ENCODE peak calls at places on chromosomes 6 and 20, in seven cellular contexts. One of them, this sample, is unnamed.

GRCh38 chr6:52305948-52306767 is 21.6 kb upstream of the MCM3 start:
- DNase-seq in NCI-H345: no peak
- DNase-seq in HT1080: no peak
- DNase-seq in HT-29: no peak
- DNase-seq in PC-9: no peak
- DNase-seq in activated T-helper 2 cell treated with anti-CD3 and anti-CD28 coated beads, Interferon-gamma antibody, Interleukin-2, Interleukin-4, amounts not matched to agents 10 μg/mL and 5 μg/mL and 100 μg/mL, durations not matched to agents 14 hours and 24 hours and 36 hours: no peak
- DNase-seq in GM23338: no peak
- DNase-seq in this sample: no peak

GRCh38 chr6:25753079-25753478 is 1.5 kb upstream of the SLC17A4 start:
- DNase-seq in NCI-H345: no peak
- DNase-seq in HT1080: no peak
- DNase-seq in GM23338: no peak
- DNase-seq in PC-9: no peak
- DNase-seq in activated T-helper 2 cell treated with anti-CD3 and anti-CD28 coated beads, Interferon-gamma antibody, Interleukin-2, Interleukin-4, amounts not matched to agents 10 μg/mL and 5 μg/mL and 100 μg/mL, durations not matched to agents 14 hours and 24 hours and 36 hours: no peak
- DNase-seq in HT-29: no peak
- DNase-seq in this sample: no peak

GRCh38 chr6:12636336-12636735 is 80.2 kb upstream of the PHACTR1 start:
- DNase-seq in HT1080: no peak
- DNase-seq in GM23338: no peak
- DNase-seq in HT-29: no peak
- DNase-seq in PC-9: no peak
- DNase-seq in NCI-H345: no peak
- DNase-seq in activated T-helper 2 cell treated with anti-CD3 and anti-CD28 coated beads, Interferon-gamma antibody, Interleukin-2, Interleukin-4, amounts not matched to agents 10 μg/mL and 5 μg/mL and 100 μg/mL, durations not matched to agents 14 hours and 24 hours and 36 hours: no peak
- DNase-seq in this sample: no peak

GRCh38 chr6:13536796-13537526 is 37.4 kb upstream of the SIRT5 start:
- DNase-seq in HT-29: no peak
- DNase-seq in GM23338: no peak
- DNase-seq in activated T-helper 2 cell treated with anti-CD3 and anti-CD28 coated beads, Interferon-gamma antibody, Interleukin-2, Interleukin-4, amounts not matched to agents 10 μg/mL and 5 μg/mL and 100 μg/mL, durations not matched to agents 14 hours and 24 hours and 36 hours: no peak
- DNase-seq in HT1080: no peak
- DNase-seq in PC-9: no peak
- DNase-seq in NCI-H345: no peak
- DNase-seq in this sample: no peak

GRCh38 chr6:160739955-160740354 is 37.9 kb downstream of the PLG start:
- DNase-seq in activated T-helper 2 cell treated with anti-CD3 and anti-CD28 coated beads, Interferon-gamma antibody, Interleukin-2, Interleukin-4, amounts not matched to agents 10 μg/mL and 5 μg/mL and 100 μg/mL, durations not matched to agents 14 hours and 24 hours and 36 hours: no peak
- DNase-seq in PC-9: no peak
- DNase-seq in HT1080: no peak
- DNase-seq in GM23338: no peak
- DNase-seq in NCI-H345: no peak
- DNase-seq in HT-29: no peak
- DNase-seq in this sample: no peak

GRCh38 chr20:9995514-9996272 is 39.1 kb upstream of the ANKEF1 start:
- DNase-seq in HT-29: no peak
- DNase-seq in PC-9: no peak
- DNase-seq in NCI-H345: no peak
- DNase-seq in GM23338: no peak
- DNase-seq in HT1080: no peak
- DNase-seq in activated T-helper 2 cell treated with anti-CD3 and anti-CD28 coated beads, Interferon-gamma antibody, Interleukin-2, Interleukin-4, amounts not matched to agents 10 μg/mL and 5 μg/mL and 100 μg/mL, durations not matched to agents 14 hours and 24 hours and 36 hours: no peak
- DNase-seq in this sample: no peak

GRCh38 chr6:680204-680603 is 12.7 kb downstream of the EXOC2 start:
- DNase-seq in HT1080: no peak
- DNase-seq in PC-9: no peak
- DNase-seq in NCI-H345: no peak
- DNase-seq in activated T-helper 2 cell treated with anti-CD3 and anti-CD28 coated beads, Interferon-gamma antibody, Interleukin-2, Interleukin-4, amounts not matched to agents 10 μg/mL and 5 μg/mL and 100 μg/mL, durations not matched to agents 14 hours and 24 hours and 36 hours: no peak
- DNase-seq in GM23338: peak
- DNase-seq in HT-29: no peak
- DNase-seq in this sample: no peak

GRCh38 chr6:25717856-25718740 is 36.4 kb upstream of the SLC17A4 start:
- DNase-seq in PC-9: no peak
- DNase-seq in HT-29: peak
- DNase-seq in GM23338: peak
- DNase-seq in HT1080: no peak
- DNase-seq in NCI-H345: peak
- DNase-seq in activated T-helper 2 cell treated with anti-CD3 and anti-CD28 coated beads, Interferon-gamma antibody, Interleukin-2, Interleukin-4, amounts not matched to agents 10 μg/mL and 5 μg/mL and 100 μg/mL, durations not matched to agents 14 hours and 24 hours and 36 hours: no peak
- DNase-seq in this sample: peak

GRCh38 chr20:8914421-8914820 is 154.5 kb upstream of the PLCB4 start:
- DNase-seq in HT-29: no peak
- DNase-seq in GM23338: no peak
- DNase-seq in HT1080: no peak
- DNase-seq in activated T-helper 2 cell treated with anti-CD3 and anti-CD28 coated beads, Interferon-gamma antibody, Interleukin-2, Interleukin-4, amounts not matched to agents 10 μg/mL and 5 μg/mL and 100 μg/mL, durations not matched to agents 14 hours and 24 hours and 36 hours: no peak
- DNase-seq in NCI-H345: no peak
- DNase-seq in PC-9: no peak
- DNase-seq in this sample: no peak

GRCh38 chr20:45946149-45946970 is 11.9 kb downstream of the PCIF1 start:
- DNase-seq in GM23338: no peak
- DNase-seq in PC-9: peak
- DNase-seq in activated T-helper 2 cell treated with anti-CD3 and anti-CD28 coated beads, Interferon-gamma antibody, Interleukin-2, Interleukin-4, amounts not matched to agents 10 μg/mL and 5 μg/mL and 100 μg/mL, durations not matched to agents 14 hours and 24 hours and 36 hours: no peak
- DNase-seq in NCI-H345: no peak
- DNase-seq in HT-29: peak
- DNase-seq in HT1080: peak
- DNase-seq in this sample: no peak

GRCh38 chr6:149918151-149918905 is 4.6 kb downstream of the RAET1G start:
- DNase-seq in HT1080: no peak
- DNase-seq in activated T-helper 2 cell treated with anti-CD3 and anti-CD28 coated beads, Interferon-gamma antibody, Interleukin-2, Interleukin-4, amounts not matched to agents 10 μg/mL and 5 μg/mL and 100 μg/mL, durations not matched to agents 14 hours and 24 hours and 36 hours: no peak
- DNase-seq in PC-9: no peak
- DNase-seq in GM23338: no peak
- DNase-seq in NCI-H345: no peak
- DNase-seq in HT-29: no peak
- DNase-seq in this sample: no peak

GRCh38 chr6:142692942-142693341 is 252.0 kb downstream of the HIVEP2 start:
- DNase-seq in HT-29: peak
- DNase-seq in HT1080: peak
- DNase-seq in GM23338: peak
- DNase-seq in activated T-helper 2 cell treated with anti-CD3 and anti-CD28 coated beads, Interferon-gamma antibody, Interleukin-2, Interleukin-4, amounts not matched to agents 10 μg/mL and 5 μg/mL and 100 μg/mL, durations not matched to agents 14 hours and 24 hours and 36 hours: peak
- DNase-seq in NCI-H345: peak
- DNase-seq in PC-9: peak
- DNase-seq in this sample: peak

GRCh38 chr6:146814148-146814750 is 215.5 kb downstream of the ADGB start:
- DNase-seq in HT-29: no peak
- DNase-seq in HT1080: no peak
- DNase-seq in PC-9: no peak
- DNase-seq in GM23338: no peak
- DNase-seq in activated T-helper 2 cell treated with anti-CD3 and anti-CD28 coated beads, Interferon-gamma antibody, Interleukin-2, Interleukin-4, amounts not matched to agents 10 μg/mL and 5 μg/mL and 100 μg/mL, durations not matched to agents 14 hours and 24 hours and 36 hours: no peak
- DNase-seq in NCI-H345: no peak
- DNase-seq in this sample: no peak

GRCh38 chr6:136146130-136146529 is 104.0 kb downstream of the MTFR2 start:
- DNase-seq in activated T-helper 2 cell treated with anti-CD3 and anti-CD28 coated beads, Interferon-gamma antibody, Interleukin-2, Interleukin-4, amounts not matched to agents 10 μg/mL and 5 μg/mL and 100 μg/mL, durations not matched to agents 14 hours and 24 hours and 36 hours: no peak
- DNase-seq in NCI-H345: no peak
- DNase-seq in PC-9: no peak
- DNase-seq in HT-29: no peak
- DNase-seq in GM23338: no peak
- DNase-seq in HT1080: no peak
- DNase-seq in this sample: no peak

GRCh38 chr6:36235309-36235708 is 34.6 kb upstream of the PNPLA1 start:
- DNase-seq in HT1080: no peak
- DNase-seq in NCI-H345: no peak
- DNase-seq in GM23338: no peak
- DNase-seq in PC-9: no peak
- DNase-seq in HT-29: no peak
- DNase-seq in activated T-helper 2 cell treated with anti-CD3 and anti-CD28 coated beads, Interferon-gamma antibody, Interleukin-2, Interleukin-4, amounts not matched to agents 10 μg/mL and 5 μg/mL and 100 μg/mL, durations not matched to agents 14 hours and 24 hours and 36 hours: no peak
- DNase-seq in this sample: no peak

GRCh38 chr6:134584809-134585528 is 267.1 kb upstream of the SGK1 start:
- DNase-seq in GM23338: no peak
- DNase-seq in HT1080: no peak
- DNase-seq in activated T-helper 2 cell treated with anti-CD3 and anti-CD28 coated beads, Interferon-gamma antibody, Interleukin-2, Interleukin-4, amounts not matched to agents 10 μg/mL and 5 μg/mL and 100 μg/mL, durations not matched to agents 14 hours and 24 hours and 36 hours: no peak
- DNase-seq in PC-9: no peak
- DNase-seq in HT-29: no peak
- DNase-seq in NCI-H345: peak
- DNase-seq in this sample: no peak

GRCh38 chr20:25399038-25399430 is 8.4 kb upstream of the ABHD12 start:
- DNase-seq in GM23338: peak
- DNase-seq in activated T-helper 2 cell treated with anti-CD3 and anti-CD28 coated beads, Interferon-gamma antibody, Interleukin-2, Interleukin-4, amounts not matched to agents 10 μg/mL and 5 μg/mL and 100 μg/mL, durations not matched to agents 14 hours and 24 hours and 36 hours: no peak
- DNase-seq in HT-29: peak
- DNase-seq in PC-9: peak
- DNase-seq in NCI-H345: peak
- DNase-seq in HT1080: peak
- DNase-seq in this sample: no peak

GRCh38 chr6:72787521-72788031 is 165.7 kb downstream of the KCNQ5 start:
- DNase-seq in HT1080: peak
- DNase-seq in HT-29: no peak
- DNase-seq in PC-9: peak
- DNase-seq in activated T-helper 2 cell treated with anti-CD3 and anti-CD28 coated beads, Interferon-gamma antibody, Interleukin-2, Interleukin-4, amounts not matched to agents 10 μg/mL and 5 μg/mL and 100 μg/mL, durations not matched to agents 14 hours and 24 hours and 36 hours: no peak
- DNase-seq in NCI-H345: no peak
- DNase-seq in GM23338: peak
- DNase-seq in this sample: no peak

GRCh38 chr20:24458441-24458840 is 11.0 kb upstream of the SYNDIG1 start:
- DNase-seq in NCI-H345: no peak
- DNase-seq in PC-9: no peak
- DNase-seq in activated T-helper 2 cell treated with anti-CD3 and anti-CD28 coated beads, Interferon-gamma antibody, Interleukin-2, Interleukin-4, amounts not matched to agents 10 μg/mL and 5 μg/mL and 100 μg/mL, durations not matched to agents 14 hours and 24 hours and 36 hours: no peak
- DNase-seq in GM23338: no peak
- DNase-seq in HT1080: no peak
- DNase-seq in HT-29: no peak
- DNase-seq in this sample: no peak

GRCh38 chr20:33933469-33933909 is 60.2 kb upstream of the RALY start:
- DNase-seq in PC-9: no peak
- DNase-seq in HT-29: peak
- DNase-seq in activated T-helper 2 cell treated with anti-CD3 and anti-CD28 coated beads, Interferon-gamma antibody, Interleukin-2, Interleukin-4, amounts not matched to agents 10 μg/mL and 5 μg/mL and 100 μg/mL, durations not matched to agents 14 hours and 24 hours and 36 hours: peak
- DNase-seq in HT1080: peak
- DNase-seq in GM23338: peak
- DNase-seq in NCI-H345: peak
- DNase-seq in this sample: peak